ENCODE peak calls at places on chromosome 4, in six cellular contexts. One of them, this sample, is unnamed.

GRCh38 chr4:138952405-138952804 is 63.2 kb upstream of the NOCT start:
- DNase-seq in WTC11: no peak
- DNase-seq in H1: peak
- DNase-seq in HepG2: no peak
- DNase-seq in K562: no peak
- DNase-seq in GM12878: no peak
- DNase-seq in this sample: no peak

GRCh38 chr4:125132281-125132680 is 182.5 kb upstream of the FAT4 start:
- DNase-seq in WTC11: no peak
- DNase-seq in H1: no peak
- DNase-seq in HepG2: no peak
- DNase-seq in K562: no peak
- DNase-seq in GM12878: no peak
- DNase-seq in this sample: no peak

GRCh38 chr4:159677521-159677920 is 574.6 kb downstream of the RAPGEF2 start:
- DNase-seq in WTC11: no peak
- DNase-seq in H1: no peak
- DNase-seq in HepG2: no peak
- DNase-seq in K562: no peak
- DNase-seq in GM12878: no peak
- DNase-seq in this sample: no peak

GRCh38 chr4:153216546-153216945 is 12.3 kb downstream of the TRIM2 start:
- DNase-seq in WTC11: no peak
- DNase-seq in H1: no peak
- DNase-seq in HepG2: no peak
- DNase-seq in K562: no peak
- DNase-seq in GM12878: no peak
- DNase-seq in this sample: no peak

GRCh38 chr4:19532120-19532848 is 719.4 kb upstream of the SLIT2 start:
- DNase-seq in WTC11: no peak
- DNase-seq in H1: no peak
- DNase-seq in HepG2: no peak
- DNase-seq in K562: no peak
- DNase-seq in GM12878: no peak
- DNase-seq in this sample: no peak

GRCh38 chr4:85964298-85964697 is 395.6 kb downstream of the MAPK10 start:
- DNase-seq in WTC11: no peak
- DNase-seq in H1: no peak
- DNase-seq in HepG2: no peak
- DNase-seq in K562: no peak
- DNase-seq in GM12878: no peak
- DNase-seq in this sample: peak

GRCh38 chr4:53777244-53777984 is 186.1 kb upstream of the LNX1 start:
- DNase-seq in WTC11: no peak
- DNase-seq in H1: no peak
- DNase-seq in HepG2: no peak
- DNase-seq in K562: no peak
- DNase-seq in GM12878: no peak
- DNase-seq in this sample: no peak

GRCh38 chr4:101321481-101322042 is 25.8 kb downstream of the PPP3CA start:
- DNase-seq in WTC11: no peak
- DNase-seq in H1: no peak
- DNase-seq in HepG2: no peak
- DNase-seq in K562: no peak
- DNase-seq in GM12878: no peak
- DNase-seq in this sample: no peak

GRCh38 chr4:3669553-3669949 is 96.6 kb upstream of the ADRA2C start:
- DNase-seq in WTC11: no peak
- DNase-seq in H1: no peak
- DNase-seq in HepG2: no peak
- DNase-seq in K562: no peak
- DNase-seq in GM12878: no peak
- DNase-seq in this sample: no peak

GRCh38 chr4:23788460-23788859 is 101.4 kb downstream of the PPARGC1A start:
- DNase-seq in WTC11: no peak
- DNase-seq in H1: no peak
- DNase-seq in HepG2: peak
- DNase-seq in K562: no peak
- DNase-seq in GM12878: no peak
- DNase-seq in this sample: no peak

GRCh38 chr4:1711906-1712215 is 258 bp downstream of the SLBP start:
- DNase-seq in WTC11: no peak
- DNase-seq in H1: no peak
- DNase-seq in HepG2: no peak
- DNase-seq in K562: peak
- DNase-seq in GM12878: no peak
- DNase-seq in this sample: no peak

GRCh38 chr4:1705732-1706131 is 6.4 kb downstream of the SLBP start:
- DNase-seq in WTC11: no peak
- DNase-seq in H1: no peak
- DNase-seq in HepG2: no peak
- DNase-seq in K562: no peak
- DNase-seq in GM12878: no peak
- DNase-seq in this sample: no peak

GRCh38 chr4:1706358-1706757 is 5.8 kb downstream of the SLBP start:
- DNase-seq in WTC11: no peak
- DNase-seq in H1: no peak
- DNase-seq in HepG2: no peak
- DNase-seq in K562: no peak
- DNase-seq in GM12878: no peak
- DNase-seq in this sample: no peak

GRCh38 chr4:1711055-1711905 is 839 bp downstream of the SLBP start:
- DNase-seq in WTC11: peak
- DNase-seq in H1: no peak
- DNase-seq in HepG2: no peak
- DNase-seq in K562: no peak
- DNase-seq in GM12878: no peak
- DNase-seq in this sample: peak

GRCh38 chr4:1708581-1708980 is 3.5 kb downstream of the SLBP start:
- DNase-seq in WTC11: no peak
- DNase-seq in H1: no peak
- DNase-seq in HepG2: peak
- DNase-seq in K562: no peak
- DNase-seq in GM12878: no peak
- DNase-seq in this sample: no peak
- TF ChIP-seq CREB1 in WTC11: no peak
- TF ChIP-seq CREB1 in H1: no peak
- TF ChIP-seq CREB1 in HepG2: no peak
- TF ChIP-seq CREB1 in K562: no peak
- TF ChIP-seq CREB1 in GM12878: no peak
- TF ChIP-seq CREB1 in this sample: no peak

GRCh38 chr4:104489731-104490095 is 5.0 kb downstream of the CXXC4 start:
- DNase-seq in WTC11: no peak
- DNase-seq in H1: no peak
- DNase-seq in HepG2: no peak
- DNase-seq in K562: no peak
- DNase-seq in GM12878: no peak
- DNase-seq in this sample: no peak
- TF ChIP-seq CREB1 in WTC11: no peak
- TF ChIP-seq CREB1 in H1: no peak
- TF ChIP-seq CREB1 in HepG2: no peak
- TF ChIP-seq CREB1 in K562: no peak
- TF ChIP-seq CREB1 in GM12878: no peak
- TF ChIP-seq CREB1 in this sample: no peak

DNA sequence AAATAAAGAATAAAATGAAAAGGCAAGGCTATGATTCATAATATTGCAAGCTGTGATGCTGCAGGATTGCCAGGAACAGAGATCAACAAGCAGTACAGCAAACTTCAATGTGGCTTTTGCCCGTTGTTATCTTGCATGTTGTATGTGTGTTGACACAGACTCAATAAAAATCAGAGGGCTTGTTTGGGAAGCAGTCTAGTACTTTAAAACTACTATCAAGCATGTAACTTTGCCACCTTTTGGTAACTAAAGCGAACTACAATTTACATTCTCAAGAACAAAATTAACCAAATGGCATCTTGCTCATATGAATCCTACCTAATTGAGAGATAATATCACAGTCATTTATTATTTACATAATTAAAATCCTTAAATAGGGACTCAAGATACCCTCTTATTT is 79.8 kb upstream of the GPM6A start:
- DNase-seq in WTC11: no peak
- DNase-seq in H1: no peak
- DNase-seq in HepG2: peak
- DNase-seq in K562: no peak
- DNase-seq in GM12878: no peak
- DNase-seq in this sample: peak
- TF ChIP-seq CREB1 in WTC11: no peak
- TF ChIP-seq CREB1 in H1: no peak
- TF ChIP-seq CREB1 in HepG2: no peak
- TF ChIP-seq CREB1 in K562: no peak
- TF ChIP-seq CREB1 in GM12878: no peak
- TF ChIP-seq CREB1 in this sample: no peak

DNA sequence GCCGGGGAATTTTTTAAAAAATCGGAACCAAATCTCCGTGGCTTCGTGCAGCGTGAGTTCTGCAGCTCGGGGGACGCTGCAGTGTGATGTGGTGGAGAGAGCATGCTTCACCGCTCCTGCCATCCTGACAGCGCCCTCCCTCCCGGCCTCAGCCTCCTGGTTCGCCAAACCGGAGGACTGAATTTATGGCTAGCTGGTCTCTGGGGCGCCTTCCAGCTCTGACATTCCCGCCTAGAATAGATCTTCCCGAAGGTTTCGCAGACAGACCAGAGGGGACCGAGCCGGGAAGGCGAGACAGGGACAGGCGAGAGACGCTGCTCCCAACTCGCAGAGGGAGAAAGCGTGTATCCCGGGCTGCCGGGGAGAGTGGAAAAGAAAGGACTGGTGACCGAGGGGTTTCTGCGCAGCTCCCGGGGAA is 25.9 kb downstream of the HOPX start:
- DNase-seq in WTC11: peak
- DNase-seq in H1: no peak
- DNase-seq in HepG2: no peak
- DNase-seq in K562: no peak
- DNase-seq in GM12878: no peak
- DNase-seq in this sample: peak
- TF ChIP-seq CREB1 in WTC11: no peak
- TF ChIP-seq CREB1 in H1: no peak
- TF ChIP-seq CREB1 in HepG2: no peak
- TF ChIP-seq CREB1 in K562: no peak
- TF ChIP-seq CREB1 in GM12878: no peak
- TF ChIP-seq CREB1 in this sample: no peak

GRCh38 chr4:7806724-7807123 is 132.9 kb downstream of the AFAP1 start:
- DNase-seq in WTC11: no peak
- DNase-seq in H1: no peak
- DNase-seq in HepG2: no peak
- DNase-seq in K562: no peak
- DNase-seq in GM12878: no peak
- DNase-seq in this sample: no peak
- TF ChIP-seq CREB1 in WTC11: no peak
- TF ChIP-seq CREB1 in H1: no peak
- TF ChIP-seq CREB1 in HepG2: no peak
- TF ChIP-seq CREB1 in K562: no peak
- TF ChIP-seq CREB1 in GM12878: no peak
- TF ChIP-seq CREB1 in this sample: no peak

GRCh38 chr4:182918044-182918607 is 940 bp upstream of the DCTD start:
- DNase-seq in WTC11: no peak
- DNase-seq in H1: no peak
- DNase-seq in HepG2: no peak
- DNase-seq in K562: no peak
- DNase-seq in GM12878: peak
- DNase-seq in this sample: no peak

GRCh38 chr4:182918791-182919302 is 1.7 kb upstream of the DCTD start:
- DNase-seq in WTC11: no peak
- DNase-seq in H1: no peak
- DNase-seq in HepG2: no peak
- DNase-seq in K562: no peak
- DNase-seq in GM12878: peak
- DNase-seq in this sample: no peak

GRCh38 chr4:182914357-182914756 is 2.8 kb downstream of the DCTD start:
- DNase-seq in WTC11: no peak
- DNase-seq in H1: no peak
- DNase-seq in HepG2: no peak
- DNase-seq in K562: no peak
- DNase-seq in GM12878: no peak
- DNase-seq in this sample: no peak

GRCh38 chr4:182917182-182918043 is at the start of gene DCTD:
- DNase-seq in WTC11: peak
- DNase-seq in H1: peak
- DNase-seq in HepG2: peak
- DNase-seq in K562: peak
- DNase-seq in GM12878: no peak
- DNase-seq in this sample: peak

DNA sequence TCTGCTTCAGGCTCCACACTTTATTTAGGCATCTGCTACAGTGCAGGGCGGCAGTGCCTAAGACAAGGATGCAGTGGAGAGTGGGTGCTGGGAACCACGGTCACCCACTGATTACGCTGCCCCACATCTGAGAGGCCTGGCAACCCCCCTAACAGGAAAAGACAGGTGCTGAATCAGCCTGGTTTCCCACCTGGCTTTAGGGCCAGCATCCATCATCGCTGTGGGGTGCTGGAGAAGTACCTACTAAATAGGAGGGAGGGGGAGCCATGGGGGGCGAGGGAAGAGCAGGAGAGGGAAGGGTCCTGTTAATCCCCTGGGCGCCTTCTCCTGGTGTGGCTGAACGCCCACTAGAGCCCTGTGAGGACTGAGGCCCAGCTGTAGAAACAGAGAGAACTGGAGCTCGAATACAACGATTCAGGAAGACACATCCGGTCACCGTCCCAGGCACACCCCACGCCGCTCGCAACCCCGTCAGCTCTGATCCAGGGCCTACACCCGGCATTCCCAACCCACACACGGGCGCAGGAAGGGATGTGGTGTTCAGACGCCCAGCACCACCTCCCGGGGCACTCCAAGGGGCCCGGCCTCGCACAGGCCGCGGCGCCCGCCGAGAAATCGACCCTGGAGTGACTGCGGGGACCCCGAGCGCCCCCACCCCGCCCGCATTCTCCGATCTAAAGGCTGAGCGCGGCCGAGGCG is 554 bp downstream of the DCTD start:
- DNase-seq in WTC11: peak
- DNase-seq in H1: peak
- DNase-seq in HepG2: no peak
- DNase-seq in K562: no peak
- DNase-seq in GM12878: no peak
- DNase-seq in this sample: peak
- TF ChIP-seq CREB1 in WTC11: no peak
- TF ChIP-seq CREB1 in H1: no peak
- TF ChIP-seq CREB1 in HepG2: no peak
- TF ChIP-seq CREB1 in K562: no peak
- TF ChIP-seq CREB1 in GM12878: no peak
- TF ChIP-seq CREB1 in this sample: no peak

GRCh38 chr4:75289843-75290616 is 224.2 kb downstream of the RCHY1 start:
- DNase-seq in WTC11: peak
- DNase-seq in H1: peak
- DNase-seq in HepG2: peak
- DNase-seq in K562: no peak
- DNase-seq in GM12878: peak
- DNase-seq in this sample: peak
- TF ChIP-seq CREB1 in WTC11: no peak
- TF ChIP-seq CREB1 in H1: no peak
- TF ChIP-seq CREB1 in HepG2: no peak
- TF ChIP-seq CREB1 in K562: no peak
- TF ChIP-seq CREB1 in GM12878: no peak
- TF ChIP-seq CREB1 in this sample: no peak

This sample was measured in GM23338.